ENCODE peak calls at places on chromosomes 5 and 9, in five cellular contexts. Y is frontal cortex, N is neural crest cell, S is astrocyte of the spinal cord, A is RPMI8226. J is an unnamed sample.

GRCh38 chr5:147481857-147482256 is 28.0 kb downstream of the DPYSL3 start:
- DNase-seq in N (no peak), S (peak), A (no peak), Y (no peak), J (no peak)

GRCh38 chr9:97059661-97060060 is 20.7 kb upstream of the CTSV start:
- DNase-seq in N (no peak), Y (no peak), A (no peak), S (no peak), J (no peak)

GRCh38 chr5:179298181-179298993 is 46.9 kb downstream of the ADAMTS2 start:
- DNase-seq in A (no peak), Y (no peak), S (no peak), N (no peak), J (no peak)

GRCh38 chr5:126694403-126694802 is 82.5 kb upstream of the LMNB1 start:
- DNase-seq in A (no peak), Y (no peak), S (no peak), N (no peak), J (no peak)

GRCh38 chr5:38891563-38891962 is 45.8 kb downstream of the OSMR start:
- DNase-seq in Y (no peak), S (no peak), N (no peak), A (no peak), J (no peak)

GRCh38 chr5:169561883-169562282 is 21.7 kb upstream of the SPDL1 start:
- DNase-seq in N (no peak), Y (no peak), S (no peak), A (no peak), J (no peak)

GRCh38 chr5:109533847-109534272 is 124.1 kb upstream of the PJA2 start:
- DNase-seq in Y (no peak), A (no peak), N (no peak), S (no peak), J (no peak)

GRCh38 chr5:54624671-54625583 is 107.4 kb downstream of the SNX18 start:
- DNase-seq in Y (no peak), S (no peak), N (no peak), A (no peak), J (no peak)

GRCh38 chr5:159175547-159175946 is 33.8 kb downstream of the RNF145 start:
- DNase-seq in A (no peak), S (peak), Y (no peak), N (no peak), J (no peak)

GRCh38 chr5:43000198-43000840 is 39.8 kb downstream of the ANXA2R start:
- DNase-seq in S (peak), A (no peak), N (no peak), Y (no peak), J (no peak)

GRCh38 chr9:35489313-35490154 is at the start of gene RUSC2:
- DNase-seq in A (peak), S (peak), N (peak), Y (peak), J (peak)

GRCh38 chr9:92397853-92398252 is 6.5 kb downstream of the OGN start:
- DNase-seq in N (no peak), Y (no peak), S (no peak), A (no peak), J (no peak)

GRCh38 chr5:89374144-89374784 is 491.3 kb upstream of the MEF2C start:
- DNase-seq in Y (no peak), S (no peak), A (peak), N (no peak), J (peak)

GRCh38 chr5:127602481-127602880 is 46.4 kb upstream of the CTXN3 start:
- DNase-seq in S (no peak), N (no peak), Y (no peak), A (no peak), J (no peak)

GRCh38 chr5:122478741-122479459 is 166.9 kb downstream of the SNCAIP start:
- DNase-seq in A (no peak), Y (no peak), S (peak), N (no peak), J (no peak)

GRCh38 chr5:175672976-175673648 is 15.2 kb downstream of the HRH2 start:
- DNase-seq in Y (no peak), N (no peak), S (no peak), A (no peak), J (no peak)

GRCh38 chr9:114300846-114301797 is 21.8 kb upstream of the ORM1 start:
- DNase-seq in N (no peak), A (no peak), Y (no peak), S (no peak), J (no peak)

GRCh38 chr9:4530375-4530774 is 40.1 kb downstream of the SLC1A1 start:
- DNase-seq in A (no peak), S (peak), N (no peak), Y (no peak), J (no peak)

GRCh38 chr5:151719228-151719861 is 32.6 kb upstream of the SPARC start:
- DNase-seq in S (no peak), A (peak), Y (no peak), N (peak), J (no peak)

GRCh38 chr5:10498350-10498749 is 56.7 kb downstream of the ROPN1L start:
- DNase-seq in A (no peak), N (no peak), Y (no peak), S (no peak), J (no peak)

GRCh38 chr9:113274474-113275146 is 762 bp downstream of the CDC26 start:
- DNase-seq in N (peak), A (peak), Y (peak), S (peak), J (peak)

GRCh38 chr5:42745426-42745825 is 11.2 kb upstream of the CCDC152 start:
- DNase-seq in A (peak), S (no peak), N (peak), Y (no peak), J (no peak)

GRCh38 chr5:59583151-59583809 is 310.2 kb downstream of the PDE4D start:
- DNase-seq in N (no peak), A (no peak), Y (no peak), S (no peak), J (no peak)

GRCh38 chr5:15703901-15704300 is 203.9 kb downstream of the FBXL7 start:
- DNase-seq in S (no peak), A (no peak), N (no peak), Y (no peak), J (no peak)

GRCh38 chr9:114203410-114204140 is 48.2 kb downstream of the COL27A1 start:
- DNase-seq in Y (no peak), S (no peak), A (no peak), N (no peak), J (no peak)

GRCh38 chr5:91190333-91190680 is 192.8 kb downstream of the ARRDC3 start:
- DNase-seq in S (no peak), Y (no peak), A (no peak), N (no peak), J (no peak)

GRCh38 chr5:43412151-43412550 is at the start of gene CCL28:
- DNase-seq in Y (no peak), N (no peak), S (no peak), A (no peak), J (no peak)

GRCh38 chr9:18331808-18332209 is 142.1 kb upstream of the ADAMTSL1 start:
- DNase-seq in S (peak), N (no peak), Y (no peak), A (no peak), J (no peak)

GRCh38 chr9:135152608-135153337 is 65.3 kb downstream of the OLFM1 start:
- DNase-seq in A (peak), S (no peak), Y (no peak), N (no peak), J (no peak)

GRCh38 chr5:78574731-78575161 is 73.8 kb downstream of the LHFPL2 start:
- DNase-seq in N (no peak), S (peak), Y (no peak), A (peak), J (no peak)

GRCh38 chr9:124478014-124478753 is 27.9 kb downstream of the ADGRD2 start:
- DNase-seq in Y (no peak), S (no peak), A (no peak), N (peak), J (no peak)

GRCh38 chr5:74432240-74432639 is 208.3 kb downstream of the ENC1 start:
- DNase-seq in A (no peak), S (no peak), N (no peak), Y (no peak), J (no peak)

GRCh38 chr5:157311595-157311994 is 45.7 kb downstream of the CYFIP2 start:
- DNase-seq in Y (no peak), A (no peak), S (no peak), N (no peak), J (no peak)

GRCh38 chr5:142941217-142941616 is 171.0 kb downstream of the ARHGAP26 start:
- DNase-seq in A (no peak), Y (no peak), S (no peak), N (no peak), J (no peak)

GRCh38 chr9:84947412-84947972 is 278.0 kb downstream of the NTRK2 start:
- DNase-seq in S (no peak), Y (no peak), N (no peak), A (no peak), J (no peak)

GRCh38 chr5:90939208-90939607 is 380.6 kb downstream of the ADGRV1 start:
- DNase-seq in S (no peak), N (no peak), A (no peak), Y (no peak), J (no peak)